ENCODE peak calls at places on chromosomes 6 and 20, in nine cellular contexts. One of them, this sample, is unnamed. For H3K4me1, the result is how much of the 10 kb centered on the place peaks cover.

GRCh38 chr6:108760158-108761050 is 87.8 kb upstream of the ARMC2 start:
- DNase-seq in cardiac muscle cell: peak
- DNase-seq in IMR-90: peak
- DNase-seq in lower lobe of right lung: no peak
- DNase-seq in esophagus muscularis mucosa: no peak
- DNase-seq in colonic mucosa: no peak
- DNase-seq in Caco-2: no peak
- DNase-seq in right cardiac atrium: peak
- DNase-seq in endodermal cell: peak
- DNase-seq in this sample: no peak

GRCh38 chr6:111758608-111759293 is 114.5 kb downstream of the FYN start:
- DNase-seq in right cardiac atrium: no peak
- DNase-seq in colonic mucosa: no peak
- DNase-seq in lower lobe of right lung: no peak
- DNase-seq in cardiac muscle cell: no peak
- DNase-seq in endodermal cell: no peak
- DNase-seq in Caco-2: no peak
- DNase-seq in esophagus muscularis mucosa: no peak
- DNase-seq in IMR-90: no peak
- DNase-seq in this sample: no peak

GRCh38 chr6:4344317-4344899 is 209.0 kb upstream of the ECI2 start:
- DNase-seq in esophagus muscularis mucosa: peak
- DNase-seq in endodermal cell: no peak
- DNase-seq in colonic mucosa: no peak
- DNase-seq in right cardiac atrium: no peak
- DNase-seq in Caco-2: no peak
- DNase-seq in lower lobe of right lung: no peak
- DNase-seq in IMR-90: no peak
- DNase-seq in cardiac muscle cell: no peak
- DNase-seq in this sample: no peak

GRCh38 chr6:85580878-85581267 is 12.8 kb downstream of the SNX14 start:
- DNase-seq in endodermal cell: peak
- DNase-seq in esophagus muscularis mucosa: no peak
- DNase-seq in lower lobe of right lung: no peak
- DNase-seq in right cardiac atrium: no peak
- DNase-seq in IMR-90: peak
- DNase-seq in cardiac muscle cell: no peak
- DNase-seq in Caco-2: no peak
- DNase-seq in colonic mucosa: no peak
- DNase-seq in this sample: no peak

GRCh38 chr20:43941476-43942212 is 27.0 kb downstream of the TOX2 start:
- DNase-seq in cardiac muscle cell: no peak
- DNase-seq in lower lobe of right lung: no peak
- DNase-seq in right cardiac atrium: no peak
- DNase-seq in colonic mucosa: peak
- DNase-seq in IMR-90: peak
- DNase-seq in endodermal cell: no peak
- DNase-seq in Caco-2: no peak
- DNase-seq in esophagus muscularis mucosa: no peak
- DNase-seq in this sample: peak

GRCh38 chr6:20655317-20655716 is 121.1 kb downstream of the CDKAL1 start:
- DNase-seq in right cardiac atrium: no peak
- DNase-seq in cardiac muscle cell: no peak
- DNase-seq in esophagus muscularis mucosa: no peak
- DNase-seq in Caco-2: no peak
- DNase-seq in endodermal cell: no peak
- DNase-seq in lower lobe of right lung: no peak
- DNase-seq in colonic mucosa: no peak
- DNase-seq in IMR-90: peak
- DNase-seq in this sample: no peak

GRCh38 chr6:9921366-9921765 is 493.5 kb downstream of the TFAP2A start:
- DNase-seq in cardiac muscle cell: no peak
- DNase-seq in right cardiac atrium: no peak
- DNase-seq in esophagus muscularis mucosa: no peak
- DNase-seq in colonic mucosa: no peak
- DNase-seq in lower lobe of right lung: no peak
- DNase-seq in endodermal cell: no peak
- DNase-seq in IMR-90: no peak
- DNase-seq in Caco-2: no peak
- DNase-seq in this sample: no peak

GRCh38 chr6:108133594-108134179 is 32.1 kb upstream of the NR2E1 start:
- DNase-seq in IMR-90: peak
- DNase-seq in lower lobe of right lung: peak
- DNase-seq in esophagus muscularis mucosa: no peak
- DNase-seq in right cardiac atrium: peak
- DNase-seq in endodermal cell: peak
- DNase-seq in colonic mucosa: peak
- DNase-seq in Caco-2: peak
- DNase-seq in cardiac muscle cell: peak
- DNase-seq in this sample: peak

GRCh38 chr6:69571234-69571633 is 225.6 kb downstream of the LMBRD1 start:
- DNase-seq in cardiac muscle cell: no peak
- DNase-seq in right cardiac atrium: no peak
- DNase-seq in Caco-2: no peak
- DNase-seq in colonic mucosa: no peak
- DNase-seq in lower lobe of right lung: no peak
- DNase-seq in esophagus muscularis mucosa: no peak
- DNase-seq in endodermal cell: no peak
- DNase-seq in IMR-90: no peak
- DNase-seq in this sample: no peak

GRCh38 chr6:75349262-75349984 is 64.8 kb upstream of the TMEM30A start:
- DNase-seq in endodermal cell: peak
- DNase-seq in esophagus muscularis mucosa: no peak
- DNase-seq in colonic mucosa: no peak
- DNase-seq in Caco-2: peak
- DNase-seq in right cardiac atrium: peak
- DNase-seq in IMR-90: peak
- DNase-seq in cardiac muscle cell: peak
- DNase-seq in lower lobe of right lung: peak
- DNase-seq in this sample: peak

GRCh38 chr6:44122821-44123220 is 4.4 kb downstream of the MRPL14 start:
- DNase-seq in lower lobe of right lung: no peak
- DNase-seq in IMR-90: no peak
- DNase-seq in right cardiac atrium: no peak
- DNase-seq in Caco-2: no peak
- DNase-seq in colonic mucosa: no peak
- DNase-seq in endodermal cell: no peak
- DNase-seq in esophagus muscularis mucosa: no peak
- DNase-seq in cardiac muscle cell: no peak
- DNase-seq in this sample: no peak

GRCh38 chr20:32672982-32673727 is 586 bp downstream of the C20orf203 start:
- DNase-seq in lower lobe of right lung: peak
- DNase-seq in Caco-2: no peak
- DNase-seq in cardiac muscle cell: no peak
- DNase-seq in right cardiac atrium: no peak
- DNase-seq in IMR-90: no peak
- DNase-seq in colonic mucosa: no peak
- DNase-seq in esophagus muscularis mucosa: no peak
- DNase-seq in endodermal cell: peak
- DNase-seq in this sample: no peak
- H3K4me1 ChIP-seq in lower lobe of right lung: under half
- H3K4me1 ChIP-seq in Caco-2: under half
- H3K4me1 ChIP-seq in cardiac muscle cell: under half
- H3K4me1 ChIP-seq in right cardiac atrium: under half
- H3K4me1 ChIP-seq in IMR-90: under half
- H3K4me1 ChIP-seq in colonic mucosa: under half
- H3K4me1 ChIP-seq in esophagus muscularis mucosa: under half
- H3K4me1 ChIP-seq in endodermal cell: under half
- H3K4me1 ChIP-seq in this sample: under half

GRCh38 chr6:42933195-42933594 is 3.9 kb downstream of the CNPY3 start:
- DNase-seq in IMR-90: no peak
- DNase-seq in cardiac muscle cell: no peak
- DNase-seq in Caco-2: no peak
- DNase-seq in right cardiac atrium: no peak
- DNase-seq in lower lobe of right lung: no peak
- DNase-seq in endodermal cell: no peak
- DNase-seq in colonic mucosa: no peak
- DNase-seq in esophagus muscularis mucosa: no peak
- DNase-seq in this sample: no peak

GRCh38 chr6:42928748-42929087 is 562 bp upstream of the CNPY3 start:
- DNase-seq in IMR-90: no peak
- DNase-seq in colonic mucosa: no peak
- DNase-seq in lower lobe of right lung: no peak
- DNase-seq in endodermal cell: no peak
- DNase-seq in Caco-2: no peak
- DNase-seq in esophagus muscularis mucosa: no peak
- DNase-seq in right cardiac atrium: no peak
- DNase-seq in cardiac muscle cell: no peak
- DNase-seq in this sample: no peak

GRCh38 chr6:42929088-42929927 is at the start of gene CNPY3:
- DNase-seq in cardiac muscle cell: peak
- DNase-seq in IMR-90: peak
- DNase-seq in lower lobe of right lung: peak
- DNase-seq in right cardiac atrium: peak
- DNase-seq in colonic mucosa: peak
- DNase-seq in esophagus muscularis mucosa: peak
- DNase-seq in Caco-2: peak
- DNase-seq in endodermal cell: peak
- DNase-seq in this sample: peak

GRCh38 chr6:42932412-42932811 is 3.1 kb downstream of the CNPY3 start:
- DNase-seq in esophagus muscularis mucosa: no peak
- DNase-seq in lower lobe of right lung: no peak
- DNase-seq in cardiac muscle cell: no peak
- DNase-seq in endodermal cell: no peak
- DNase-seq in IMR-90: no peak
- DNase-seq in Caco-2: no peak
- DNase-seq in right cardiac atrium: no peak
- DNase-seq in colonic mucosa: no peak
- DNase-seq in this sample: no peak

DNA sequence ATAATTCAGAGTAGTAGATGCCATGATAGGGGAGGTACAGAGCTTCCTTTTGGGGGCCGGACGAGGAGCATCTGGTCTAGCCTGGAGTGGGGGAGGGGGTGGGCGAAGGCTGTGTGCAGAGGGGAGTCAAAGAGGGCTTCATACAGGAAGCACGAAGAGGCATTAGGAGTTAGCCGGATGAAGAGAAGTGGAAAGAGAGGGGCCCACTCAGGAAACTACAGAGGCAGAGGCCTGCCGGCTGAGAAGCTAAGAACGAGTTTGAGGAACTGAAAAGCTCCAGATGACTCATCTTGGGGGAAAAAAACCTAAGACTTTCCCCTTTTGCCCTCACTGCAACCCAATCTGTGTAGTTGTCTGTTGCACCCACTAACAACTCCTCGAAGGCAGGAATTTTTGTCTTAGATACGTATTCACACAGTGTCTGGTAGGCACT is 664 bp downstream of the CNPY3 start:
- DNase-seq in lower lobe of right lung: peak
- DNase-seq in colonic mucosa: no peak
- DNase-seq in cardiac muscle cell: peak
- DNase-seq in esophagus muscularis mucosa: no peak
- DNase-seq in Caco-2: no peak
- DNase-seq in right cardiac atrium: no peak
- DNase-seq in IMR-90: peak
- DNase-seq in endodermal cell: no peak
- DNase-seq in this sample: no peak
- H3K4me1 ChIP-seq in lower lobe of right lung: under half
- H3K4me1 ChIP-seq in colonic mucosa: under half
- H3K4me1 ChIP-seq in cardiac muscle cell: under half
- H3K4me1 ChIP-seq in esophagus muscularis mucosa: under half
- H3K4me1 ChIP-seq in Caco-2: under half
- H3K4me1 ChIP-seq in right cardiac atrium: under half
- H3K4me1 ChIP-seq in IMR-90: under half
- H3K4me1 ChIP-seq in endodermal cell: under half
- H3K4me1 ChIP-seq in this sample: under half

DNA sequence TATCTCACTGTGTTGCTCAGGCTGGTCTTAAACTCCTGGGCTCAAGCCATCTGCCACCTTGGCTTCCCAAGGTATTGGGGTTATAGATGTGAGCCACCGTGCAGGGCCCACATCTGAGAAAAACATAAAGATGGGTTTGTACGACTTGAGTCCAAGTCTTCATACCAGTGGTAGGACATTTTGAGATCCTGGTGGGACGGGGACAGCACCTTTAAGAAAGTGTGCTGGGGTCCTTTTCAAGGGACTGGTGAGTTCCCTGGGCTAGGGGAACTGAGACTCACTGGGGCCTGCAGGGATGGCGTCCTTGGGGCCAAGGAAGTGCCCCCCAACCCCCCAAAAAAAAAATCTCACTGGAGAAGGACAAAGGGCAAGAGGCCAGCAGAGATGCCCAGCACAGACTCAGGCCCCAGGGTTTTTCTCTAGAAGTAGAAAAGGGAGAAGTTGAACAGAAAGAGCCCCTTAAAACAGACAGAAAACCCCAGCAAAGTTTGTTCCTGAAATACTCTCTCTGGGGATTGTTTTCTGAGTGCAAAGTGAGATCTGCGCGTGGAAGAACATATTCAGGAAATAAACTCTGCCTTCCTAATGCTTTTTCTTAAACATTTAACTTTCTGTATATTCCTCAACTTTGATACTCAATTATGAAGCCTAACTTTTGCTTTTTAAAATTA is 10.7 kb downstream of the OSBPL2 start:
- DNase-seq in right cardiac atrium: no peak
- DNase-seq in cardiac muscle cell: no peak
- DNase-seq in esophagus muscularis mucosa: no peak
- DNase-seq in endodermal cell: no peak
- DNase-seq in Caco-2: no peak
- DNase-seq in colonic mucosa: no peak
- DNase-seq in lower lobe of right lung: no peak
- DNase-seq in IMR-90: no peak
- DNase-seq in this sample: no peak
- H3K4me1 ChIP-seq in right cardiac atrium: under half
- H3K4me1 ChIP-seq in cardiac muscle cell: under half
- H3K4me1 ChIP-seq in esophagus muscularis mucosa: under half
- H3K4me1 ChIP-seq in endodermal cell: under half
- H3K4me1 ChIP-seq in Caco-2: under half
- H3K4me1 ChIP-seq in colonic mucosa: under half
- H3K4me1 ChIP-seq in lower lobe of right lung: under half
- H3K4me1 ChIP-seq in IMR-90: under half
- H3K4me1 ChIP-seq in this sample: under half

GRCh38 chr6:130932438-130932837 is 105.2 kb downstream of the SMLR1 start:
- DNase-seq in colonic mucosa: no peak
- DNase-seq in endodermal cell: no peak
- DNase-seq in right cardiac atrium: no peak
- DNase-seq in IMR-90: no peak
- DNase-seq in Caco-2: no peak
- DNase-seq in lower lobe of right lung: no peak
- DNase-seq in cardiac muscle cell: no peak
- DNase-seq in esophagus muscularis mucosa: no peak
- DNase-seq in this sample: no peak
- H3K4me1 ChIP-seq in colonic mucosa: under half
- H3K4me1 ChIP-seq in endodermal cell: under half
- H3K4me1 ChIP-seq in right cardiac atrium: under half
- H3K4me1 ChIP-seq in IMR-90: under half
- H3K4me1 ChIP-seq in Caco-2: half or more
- H3K4me1 ChIP-seq in lower lobe of right lung: under half
- H3K4me1 ChIP-seq in cardiac muscle cell: under half
- H3K4me1 ChIP-seq in esophagus muscularis mucosa: under half
- H3K4me1 ChIP-seq in this sample: under half

This sample was measured in A673.